ENCODE peak calls at places on chromosome 7, in seven cellular contexts. N, B, G, Y, J, P and T are unnamed samples.

GRCh38 chr7:128030999-128031681 is at the start of gene LRRC4:
- DNase-seq in N (no peak), B (peak), G (peak), Y (peak), J (no peak), P (no peak), T (no peak)

GRCh38 chr7:38129162-38129561 is 48.9 kb upstream of the STARD3NL start:
- DNase-seq in N (no peak), B (no peak), G (no peak), Y (no peak), J (no peak), P (no peak), T (no peak)

GRCh38 chr7:21426286-21426957 is 1.5 kb upstream of the SP4 start:
- DNase-seq in N (peak), B (no peak), G (no peak), Y (no peak), J (no peak), P (no peak), T (no peak)

GRCh38 chr7:30996883-30997282 is 33.1 kb downstream of the GHRHR start:
- DNase-seq in N (peak), B (no peak), G (no peak), Y (no peak), J (no peak), P (no peak), T (no peak)

GRCh38 chr7:84665339-84665738 is 470.8 kb upstream of the SEMA3A start:
- DNase-seq in N (no peak), B (no peak), G (no peak), Y (no peak), J (no peak), P (no peak), T (no peak)

GRCh38 chr7:17583786-17584185 is 285.3 kb downstream of the AHR start:
- DNase-seq in N (no peak), B (no peak), G (no peak), Y (no peak), J (no peak), P (no peak), T (no peak)

GRCh38 chr7:34675749-34676374 is 17.8 kb downstream of the NPSR1 start:
- DNase-seq in N (no peak), B (no peak), G (no peak), Y (no peak), J (no peak), P (no peak), T (no peak)

GRCh38 chr7:49483142-49483541 is 290.3 kb upstream of the VWC2 start:
- DNase-seq in N (no peak), B (no peak), G (no peak), Y (no peak), J (no peak), P (no peak), T (no peak)

GRCh38 chr7:2613926-2614613 is 17.7 kb upstream of the TTYH3 start:
- DNase-seq in N (no peak), B (no peak), G (peak), Y (peak), J (no peak), P (no peak), T (peak)

GRCh38 chr7:36690514-36691187 is 33.6 kb downstream of the AOAH start:
- DNase-seq in N (no peak), B (no peak), G (no peak), Y (no peak), J (no peak), P (no peak), T (no peak)

GRCh38 chr7:28759373-28760013 is 198.6 kb downstream of the TRIL start:
- DNase-seq in N (no peak), B (peak), G (no peak), Y (no peak), J (no peak), P (no peak), T (no peak)

GRCh38 chr7:37730489-37730888 is 46.9 kb downstream of the GPR141 start:
- DNase-seq in N (no peak), B (no peak), G (no peak), Y (no peak), J (no peak), P (no peak), T (no peak)

GRCh38 chr7:72292118-72292517 is 120.0 kb downstream of the CALN1 start:
- DNase-seq in N (no peak), B (no peak), G (no peak), Y (no peak), J (no peak), P (no peak), T (no peak)

GRCh38 chr7:82542665-82543064 is 99.1 kb upstream of the CACNA2D1 start:
- DNase-seq in N (no peak), B (peak), G (no peak), Y (no peak), J (no peak), P (no peak), T (no peak)

GRCh38 chr7:5470721-5471311 is 47.2 kb upstream of the TNRC18 start:
- DNase-seq in N (no peak), B (no peak), G (no peak), Y (no peak), J (no peak), P (no peak), T (no peak)

GRCh38 chr7:151193203-151193602 is 6.2 kb upstream of the ASB10 start:
- DNase-seq in N (no peak), B (no peak), G (no peak), Y (no peak), J (no peak), P (no peak), T (no peak)

GRCh38 chr7:151197932-151198331 is 10.9 kb upstream of the ASB10 start:
- DNase-seq in N (no peak), B (no peak), G (no peak), Y (no peak), J (no peak), P (no peak), T (no peak)

GRCh38 chr7:151199196-151199874 is 11.0 kb downstream of the H2BK1 start:
- DNase-seq in N (no peak), B (no peak), G (no peak), Y (no peak), J (no peak), P (no peak), T (no peak)

GRCh38 chr7:151194188-151194587 is 7.1 kb upstream of the ASB10 start:
- DNase-seq in N (no peak), B (no peak), G (no peak), Y (no peak), J (no peak), P (no peak), T (no peak)

DNA sequence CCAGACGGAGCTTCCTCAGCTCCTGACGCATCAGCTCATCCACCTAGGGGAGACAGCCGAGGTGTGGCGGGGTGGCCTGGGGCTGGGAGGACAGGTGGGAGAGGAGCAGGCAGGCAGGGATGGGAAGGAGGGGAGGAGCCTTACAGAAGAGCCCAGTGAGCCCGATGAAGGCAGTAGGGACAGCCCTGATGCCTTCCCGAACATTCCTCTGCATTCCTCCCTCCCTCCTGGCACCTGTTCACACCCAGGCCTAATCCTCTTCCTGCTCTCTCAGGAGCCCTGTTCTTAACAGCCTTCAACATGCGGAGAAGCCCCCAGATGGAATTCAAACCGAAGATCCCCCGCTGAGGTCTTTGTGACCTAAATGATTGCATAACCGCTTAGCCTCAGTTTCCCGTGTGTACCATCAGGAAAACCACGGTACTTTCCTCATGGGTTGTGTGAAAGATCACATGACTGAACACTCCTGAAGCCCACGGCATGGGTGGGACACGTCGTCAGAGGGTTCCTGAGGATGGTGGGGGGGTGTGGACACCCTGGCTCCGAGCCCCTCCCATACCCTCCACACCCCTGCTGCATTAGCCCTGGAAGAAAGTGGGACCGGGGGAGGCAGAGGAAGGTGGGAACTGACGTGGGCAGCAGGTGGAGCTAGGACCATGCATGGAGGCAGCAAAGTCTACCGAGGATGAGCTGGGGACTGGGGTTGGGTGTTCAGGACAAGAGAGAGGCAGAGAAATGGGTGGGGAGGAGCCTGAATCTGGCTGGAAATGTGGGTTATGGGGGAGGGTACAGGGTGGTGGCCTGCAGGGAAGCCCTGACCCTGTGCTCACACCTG is 8.8 kb upstream of the ASB10 start:
- DNase-seq in N (no peak), B (no peak), G (no peak), Y (no peak), J (no peak), P (no peak), T (no peak)
- TF ChIP-seq CTCF in N (no peak), B (no peak), G (no peak), Y (no peak), J (no peak), P (no peak), T (no peak)

GRCh38 chr7:26265499-26266075 is 26.1 kb upstream of the SNX10 start:
- DNase-seq in N (no peak), B (no peak), G (no peak), Y (no peak), J (no peak), P (no peak), T (no peak)

GRCh38 chr7:26265061-26265460 is 26.6 kb upstream of the SNX10 start:
- DNase-seq in N (no peak), B (no peak), G (no peak), Y (no peak), J (no peak), P (no peak), T (no peak)

GRCh38 chr7:26267631-26268166 is 24.0 kb upstream of the SNX10 start:
- DNase-seq in N (no peak), B (no peak), G (no peak), Y (no peak), J (no peak), P (no peak), T (no peak)
- H3K27ac ChIP-seq in N (no peak), B (no peak), G (no peak), Y (no peak), J (no peak), P (no peak), T (no peak)

GRCh38 chr7:293681-294439 is 3.9 kb downstream of the FOXL3 start:
- DNase-seq in N (no peak), B (no peak), G (peak), Y (no peak), J (no peak), P (no peak), T (no peak)

GRCh38 chr7:296546-296945 is 6.6 kb downstream of the FOXL3 start:
- DNase-seq in N (no peak), B (no peak), G (peak), Y (no peak), J (no peak), P (no peak), T (no peak)

GRCh38 chr7:292826-293225 is 2.9 kb downstream of the FOXL3 start:
- DNase-seq in N (no peak), B (no peak), G (peak), Y (no peak), J (no peak), P (no peak), T (no peak)

GRCh38 chr7:295155-296154 is 5.5 kb downstream of the FOXL3 start:
- DNase-seq in N (no peak), B (no peak), G (peak), Y (no peak), J (no peak), P (no peak), T (no peak)

GRCh38 chr7:294440-295154 is 4.6 kb downstream of the FOXL3 start:
- DNase-seq in N (no peak), B (no peak), G (peak), Y (no peak), J (no peak), P (no peak), T (no peak)
- H3K4me3 ChIP-seq in N (no peak), B (no peak), G (no peak), Y (no peak), J (no peak), P (no peak), T (no peak)

GRCh38 chr7:45662540-45663166 is 88.5 kb downstream of the ADCY1 start:
- DNase-seq in N (no peak), B (no peak), G (no peak), Y (no peak), J (no peak), P (no peak), T (no peak)

GRCh38 chr7:45663965-45664623 is 89.9 kb downstream of the ADCY1 start:
- DNase-seq in N (no peak), B (no peak), G (no peak), Y (no peak), J (no peak), P (no peak), T (no peak)

GRCh38 chr7:45662018-45662417 is 87.8 kb downstream of the ADCY1 start:
- DNase-seq in N (no peak), B (no peak), G (no peak), Y (no peak), J (no peak), P (no peak), T (no peak)

GRCh38 chr7:45665172-45665571 is 91.0 kb downstream of the ADCY1 start:
- DNase-seq in N (no peak), B (no peak), G (no peak), Y (no peak), J (no peak), P (no peak), T (no peak)

DNA sequence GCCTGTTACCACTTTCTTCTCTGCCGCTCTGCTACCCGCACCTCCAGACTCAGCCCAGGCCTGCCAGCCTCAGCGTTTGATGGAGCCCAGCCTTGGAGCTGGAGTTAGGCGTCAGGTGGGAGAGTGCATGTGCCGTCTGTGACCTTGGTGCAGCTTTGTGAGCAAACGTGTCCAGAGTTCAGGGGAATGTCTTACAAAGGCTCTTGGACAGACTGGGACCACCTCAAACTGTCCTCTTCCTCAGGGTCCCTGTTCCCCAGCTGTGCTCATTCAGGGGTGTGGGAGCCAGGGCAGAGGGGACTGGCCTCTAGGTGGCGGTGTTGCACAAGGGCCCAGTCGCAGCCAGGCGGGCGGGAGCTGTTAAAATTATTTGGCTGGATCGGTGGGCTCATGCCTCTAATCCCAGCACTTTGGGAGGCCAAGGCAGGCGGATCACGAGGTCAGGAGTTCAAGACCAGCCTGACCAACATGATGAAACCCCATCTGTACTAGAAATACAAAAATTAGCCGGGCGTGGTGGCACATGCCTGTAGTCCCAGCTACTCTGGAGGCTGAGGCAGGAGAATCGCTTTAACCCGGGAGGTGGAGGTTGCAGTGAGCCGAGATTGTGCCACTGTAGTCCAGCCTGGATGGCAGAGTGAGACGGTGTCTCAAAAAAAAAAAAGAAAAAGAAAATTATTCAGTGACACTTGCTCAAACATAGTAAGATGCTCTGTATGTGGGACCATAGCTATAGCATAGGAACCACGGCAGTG is 89.2 kb downstream of the ADCY1 start:
- DNase-seq in N (no peak), B (no peak), G (no peak), Y (no peak), J (no peak), P (no peak), T (no peak)
- TF ChIP-seq CTCF in N (peak), B (peak), G (peak), Y (peak), J (no peak), P (no peak), T (no peak)

GRCh38 chr7:101112233-101112632 is 14.7 kb upstream of the SERPINE1 start:
- DNase-seq in N (no peak), B (peak), G (no peak), Y (no peak), J (no peak), P (no peak), T (peak)
- H3K27ac ChIP-seq in N (no peak), B (peak), G (peak), Y (peak), J (no peak), P (no peak), T (peak)